ENCODE peak calls at places on chromosomes 4 and X, in nine cellular contexts. One of them, this sample, is unnamed.
A peak's percentile ranks its signal among the peaks of the same experiment; 100 is the strongest.

GRCh38 chr4:7699040-7699439 is 240.6 kb downstream of the AFAP1 start:
- DNase-seq in mucosa of descending colon: no peak
- DNase-seq in fibroblast of the aortic adventitia: peak; percentile 84
- DNase-seq in fibroblast of lung: peak; percentile 50
- DNase-seq in dorsolateral prefrontal cortex: no peak
- DNase-seq in OCI-LY7: no peak
- DNase-seq in left lung: peak; percentile 31
- DNase-seq in B cell: no peak
- DNase-seq in endothelial cell: no peak
- DNase-seq in this sample: no peak

GRCh38 chr4:6180841-6181631 is 19.3 kb downstream of the JAKMIP1 start:
- DNase-seq in B cell: no peak
- DNase-seq in OCI-LY7: peak; percentile 26
- DNase-seq in left lung: no peak
- DNase-seq in dorsolateral prefrontal cortex: no peak
- DNase-seq in mucosa of descending colon: no peak
- DNase-seq in endothelial cell: no peak
- DNase-seq in fibroblast of lung: no peak
- DNase-seq in fibroblast of the aortic adventitia: no peak
- DNase-seq in this sample: no peak

GRCh38 chr4:153450545-153450917 is 15.6 kb upstream of the TMEM131L start:
- DNase-seq in B cell: no peak
- DNase-seq in fibroblast of lung: no peak
- DNase-seq in OCI-LY7: no peak
- DNase-seq in left lung: no peak
- DNase-seq in fibroblast of the aortic adventitia: no peak
- DNase-seq in endothelial cell: no peak
- DNase-seq in mucosa of descending colon: no peak
- DNase-seq in dorsolateral prefrontal cortex: no peak
- DNase-seq in this sample: no peak

GRCh38 chrX:68659385-68659784 is 11.9 kb downstream of the STARD8 start:
- DNase-seq in mucosa of descending colon: no peak
- DNase-seq in dorsolateral prefrontal cortex: no peak
- DNase-seq in B cell: no peak
- DNase-seq in endothelial cell: no peak
- DNase-seq in OCI-LY7: no peak
- DNase-seq in fibroblast of lung: no peak
- DNase-seq in fibroblast of the aortic adventitia: no peak
- DNase-seq in left lung: no peak
- DNase-seq in this sample: no peak

GRCh38 chr4:72569719-72570235 is 756 bp upstream of the ADAMTS3 start:
- DNase-seq in fibroblast of the aortic adventitia: no peak
- DNase-seq in mucosa of descending colon: no peak
- DNase-seq in OCI-LY7: no peak
- DNase-seq in endothelial cell: peak; percentile 17
- DNase-seq in dorsolateral prefrontal cortex: no peak
- DNase-seq in B cell: no peak
- DNase-seq in fibroblast of lung: no peak
- DNase-seq in left lung: peak; percentile 37
- DNase-seq in this sample: no peak

GRCh38 chrX:115940888-115941332 is 229.6 kb upstream of the AGTR2 start:
- DNase-seq in B cell: peak; percentile 75
- DNase-seq in fibroblast of the aortic adventitia: peak; percentile 77
- DNase-seq in OCI-LY7: peak; percentile 50
- DNase-seq in mucosa of descending colon: no peak
- DNase-seq in fibroblast of lung: peak; percentile 0
- DNase-seq in dorsolateral prefrontal cortex: peak; percentile 85
- DNase-seq in endothelial cell: peak; percentile 55
- DNase-seq in left lung: no peak
- DNase-seq in this sample: no peak

GRCh38 chrX:150084474-150085229 is 146.4 kb upstream of the EOLA2 start:
- DNase-seq in left lung: no peak
- DNase-seq in OCI-LY7: no peak
- DNase-seq in endothelial cell: no peak
- DNase-seq in fibroblast of the aortic adventitia: peak; percentile 66
- DNase-seq in fibroblast of lung: peak; percentile 49
- DNase-seq in B cell: no peak
- DNase-seq in mucosa of descending colon: no peak
- DNase-seq in dorsolateral prefrontal cortex: no peak
- DNase-seq in this sample: no peak

GRCh38 chrX:131513159-131513914 is 30.5 kb upstream of the OR13H1 start:
- DNase-seq in left lung: no peak
- DNase-seq in fibroblast of lung: no peak
- DNase-seq in fibroblast of the aortic adventitia: no peak
- DNase-seq in B cell: no peak
- DNase-seq in mucosa of descending colon: no peak
- DNase-seq in endothelial cell: no peak
- DNase-seq in OCI-LY7: no peak
- DNase-seq in dorsolateral prefrontal cortex: no peak
- DNase-seq in this sample: no peak

GRCh38 chr4:6308890-6309643 is 39.4 kb downstream of the WFS1 start:
- DNase-seq in OCI-LY7: no peak
- DNase-seq in mucosa of descending colon: peak; percentile 42
- DNase-seq in dorsolateral prefrontal cortex: no peak
- DNase-seq in left lung: peak; percentile 80
- DNase-seq in endothelial cell: peak; percentile 64
- DNase-seq in fibroblast of the aortic adventitia: no peak
- DNase-seq in B cell: no peak
- DNase-seq in fibroblast of lung: no peak
- DNase-seq in this sample: no peak

GRCh38 chr4:148052448-148052847 is 320.6 kb downstream of the ARHGAP10 start:
- DNase-seq in mucosa of descending colon: no peak
- DNase-seq in dorsolateral prefrontal cortex: no peak
- DNase-seq in fibroblast of the aortic adventitia: no peak
- DNase-seq in B cell: no peak
- DNase-seq in endothelial cell: no peak
- DNase-seq in OCI-LY7: peak; percentile 46
- DNase-seq in fibroblast of lung: peak; percentile 31
- DNase-seq in left lung: no peak
- DNase-seq in this sample: no peak

GRCh38 chrX:13646154-13646549 is 6.8 kb upstream of the TCEANC start:
- DNase-seq in mucosa of descending colon: peak; percentile 65
- DNase-seq in OCI-LY7: peak; percentile 28
- DNase-seq in left lung: no peak
- DNase-seq in dorsolateral prefrontal cortex: no peak
- DNase-seq in fibroblast of the aortic adventitia: peak; percentile 81
- DNase-seq in endothelial cell: peak; percentile 50
- DNase-seq in fibroblast of lung: peak; percentile 75
- DNase-seq in B cell: peak; percentile 23
- DNase-seq in this sample: no peak

GRCh38 chr4:173191623-173192041 is 23.0 kb downstream of the GALNT7 start:
- DNase-seq in OCI-LY7: no peak
- DNase-seq in fibroblast of the aortic adventitia: peak; percentile 20
- DNase-seq in left lung: no peak
- DNase-seq in B cell: no peak
- DNase-seq in fibroblast of lung: peak; percentile 32
- DNase-seq in mucosa of descending colon: no peak
- DNase-seq in dorsolateral prefrontal cortex: no peak
- DNase-seq in endothelial cell: no peak
- DNase-seq in this sample: no peak

GRCh38 chr4:53021709-53022108 is 159.6 kb downstream of the RASL11B start:
- DNase-seq in left lung: no peak
- DNase-seq in B cell: no peak
- DNase-seq in fibroblast of lung: no peak
- DNase-seq in mucosa of descending colon: no peak
- DNase-seq in OCI-LY7: no peak
- DNase-seq in fibroblast of the aortic adventitia: no peak
- DNase-seq in endothelial cell: no peak
- DNase-seq in dorsolateral prefrontal cortex: no peak
- DNase-seq in this sample: no peak

GRCh38 chr4:75555294-75556164 is at the start of gene ODAPH:
- DNase-seq in fibroblast of lung: no peak
- DNase-seq in endothelial cell: no peak
- DNase-seq in dorsolateral prefrontal cortex: no peak
- DNase-seq in mucosa of descending colon: no peak
- DNase-seq in OCI-LY7: no peak
- DNase-seq in left lung: no peak
- DNase-seq in B cell: peak; percentile 22
- DNase-seq in fibroblast of the aortic adventitia: no peak
- DNase-seq in this sample: no peak

GRCh38 chr4:25448379-25449109 is 71.5 kb downstream of the ANAPC4 start:
- DNase-seq in endothelial cell: no peak
- DNase-seq in OCI-LY7: no peak
- DNase-seq in fibroblast of the aortic adventitia: peak; percentile 62
- DNase-seq in mucosa of descending colon: no peak
- DNase-seq in left lung: no peak
- DNase-seq in dorsolateral prefrontal cortex: no peak
- DNase-seq in B cell: no peak
- DNase-seq in fibroblast of lung: no peak
- DNase-seq in this sample: no peak

GRCh38 chrX:20412871-20413486 is 146.3 kb upstream of the RPS6KA3 start:
- DNase-seq in dorsolateral prefrontal cortex: no peak
- DNase-seq in left lung: no peak
- DNase-seq in fibroblast of the aortic adventitia: no peak
- DNase-seq in endothelial cell: no peak
- DNase-seq in B cell: peak; percentile 60
- DNase-seq in mucosa of descending colon: peak; percentile 25
- DNase-seq in OCI-LY7: peak; percentile 4
- DNase-seq in fibroblast of lung: no peak
- DNase-seq in this sample: no peak

DNA sequence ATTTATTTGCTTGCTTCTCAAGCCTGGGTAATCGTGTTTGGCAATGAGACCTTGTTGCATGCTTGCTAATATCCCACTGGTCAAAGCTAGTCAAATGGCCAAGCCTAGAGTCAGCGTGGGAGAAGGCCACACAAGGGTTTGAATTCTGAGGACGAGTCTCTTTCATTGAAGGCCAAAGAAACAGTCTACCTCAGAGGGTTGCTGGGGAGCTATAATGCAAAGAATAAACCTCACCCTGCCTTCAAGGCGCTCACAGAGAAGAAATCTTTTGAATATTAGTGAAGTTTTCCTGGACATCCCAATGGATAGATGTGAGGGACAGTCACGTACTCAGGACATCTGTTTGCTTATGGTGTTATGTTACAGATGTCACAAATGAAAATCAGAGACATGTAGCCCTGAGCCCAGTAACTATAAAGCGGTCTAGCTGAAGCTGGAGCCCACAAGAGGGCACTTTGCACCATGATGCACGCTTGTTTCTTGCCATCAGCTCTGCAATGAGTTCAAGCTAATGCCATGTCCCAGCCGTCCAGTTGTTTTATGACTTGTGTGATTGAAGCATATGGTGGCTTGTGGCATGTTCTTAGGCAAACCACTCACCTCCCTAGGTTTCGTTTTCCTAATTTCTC is 1.1 kb upstream of the TLR3 start:
- DNase-seq in fibroblast of lung: peak; percentile 75
- DNase-seq in left lung: no peak
- DNase-seq in OCI-LY7: peak; percentile 62
- DNase-seq in fibroblast of the aortic adventitia: peak; percentile 63
- DNase-seq in dorsolateral prefrontal cortex: peak; percentile 50
- DNase-seq in endothelial cell: peak; percentile 24
- DNase-seq in mucosa of descending colon: peak; percentile 64
- DNase-seq in B cell: peak; percentile 25
- DNase-seq in this sample: no peak
- TF ChIP-seq CTCF in fibroblast of lung: peak; percentile 56
- TF ChIP-seq CTCF in left lung: peak; percentile 33
- TF ChIP-seq CTCF in OCI-LY7: peak; percentile 69
- TF ChIP-seq CTCF in fibroblast of the aortic adventitia: peak; percentile 62
- TF ChIP-seq CTCF in dorsolateral prefrontal cortex: peak; percentile 63
- TF ChIP-seq CTCF in endothelial cell: no peak
- TF ChIP-seq CTCF in mucosa of descending colon: peak; percentile 31
- TF ChIP-seq CTCF in B cell: no peak
- TF ChIP-seq CTCF in this sample: peak; percentile 41

GRCh38 chr4:21195682-21196081 is 495.4 kb downstream of the PACRGL start:
- DNase-seq in left lung: no peak
- DNase-seq in B cell: no peak
- DNase-seq in fibroblast of lung: no peak
- DNase-seq in fibroblast of the aortic adventitia: no peak
- DNase-seq in mucosa of descending colon: no peak
- DNase-seq in dorsolateral prefrontal cortex: no peak
- DNase-seq in OCI-LY7: no peak
- DNase-seq in endothelial cell: no peak
- DNase-seq in this sample: no peak
- TF ChIP-seq CTCF in left lung: no peak
- TF ChIP-seq CTCF in B cell: no peak
- TF ChIP-seq CTCF in fibroblast of lung: no peak
- TF ChIP-seq CTCF in fibroblast of the aortic adventitia: no peak
- TF ChIP-seq CTCF in mucosa of descending colon: no peak
- TF ChIP-seq CTCF in dorsolateral prefrontal cortex: no peak
- TF ChIP-seq CTCF in OCI-LY7: no peak
- TF ChIP-seq CTCF in endothelial cell: no peak
- TF ChIP-seq CTCF in this sample: no peak

DNA sequence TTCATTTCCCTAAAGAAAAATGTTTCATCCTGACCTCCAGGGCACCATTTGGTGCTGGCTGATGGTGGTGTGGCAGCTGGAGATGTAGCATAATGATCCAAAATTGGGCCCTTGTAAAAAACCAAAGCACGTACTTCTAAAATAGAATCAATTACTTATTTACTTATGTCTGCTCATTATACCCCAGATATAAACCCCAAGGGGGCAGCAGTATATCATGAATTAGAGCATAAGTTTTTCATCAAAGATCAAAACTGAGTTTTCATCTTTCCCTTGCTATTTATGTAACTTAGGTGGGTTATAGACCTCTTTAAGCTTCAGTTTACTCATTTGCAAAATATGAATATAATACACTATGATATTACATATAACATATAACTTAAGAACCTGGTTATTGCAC is 241.1 kb downstream of the TACR3 start:
- DNase-seq in fibroblast of lung: peak; percentile 30
- DNase-seq in mucosa of descending colon: no peak
- DNase-seq in fibroblast of the aortic adventitia: peak; percentile 28
- DNase-seq in dorsolateral prefrontal cortex: no peak
- DNase-seq in left lung: no peak
- DNase-seq in endothelial cell: no peak
- DNase-seq in OCI-LY7: no peak
- DNase-seq in B cell: no peak
- DNase-seq in this sample: no peak
- TF ChIP-seq CTCF in fibroblast of lung: no peak
- TF ChIP-seq CTCF in mucosa of descending colon: no peak
- TF ChIP-seq CTCF in fibroblast of the aortic adventitia: no peak
- TF ChIP-seq CTCF in dorsolateral prefrontal cortex: no peak
- TF ChIP-seq CTCF in left lung: no peak
- TF ChIP-seq CTCF in endothelial cell: no peak
- TF ChIP-seq CTCF in OCI-LY7: no peak
- TF ChIP-seq CTCF in B cell: no peak
- TF ChIP-seq CTCF in this sample: peak; percentile 21

DNA sequence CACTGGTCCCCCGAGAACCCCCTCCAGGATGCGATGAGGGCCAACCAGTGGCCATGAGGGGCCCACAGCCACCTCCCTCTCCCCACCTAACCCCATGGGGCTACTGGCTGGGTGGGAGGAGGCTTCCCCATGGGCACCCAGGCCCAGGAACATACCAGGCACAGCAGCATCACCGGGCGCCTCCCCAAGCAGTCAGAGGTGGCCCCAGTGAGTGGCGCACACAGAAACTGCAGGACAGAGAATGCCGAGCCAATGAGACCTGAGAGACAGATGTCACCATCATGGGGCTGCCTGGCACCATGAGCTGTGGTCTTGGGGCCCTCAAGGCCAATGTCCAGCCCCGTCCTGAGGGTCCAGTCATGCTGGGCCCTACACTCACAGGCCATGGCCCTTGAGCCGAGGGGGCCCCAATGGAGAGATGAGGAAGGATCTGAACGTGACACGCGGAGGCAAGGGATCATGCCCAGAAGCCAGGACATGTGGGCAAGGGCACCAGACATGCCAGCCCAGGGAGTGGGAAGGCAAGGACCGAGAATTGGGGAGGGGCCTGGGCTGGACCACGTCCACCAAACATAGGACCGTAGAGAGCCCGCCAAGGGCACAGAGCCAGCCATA is 30.1 kb downstream of the NOP14 start:
- DNase-seq in left lung: no peak
- DNase-seq in fibroblast of the aortic adventitia: no peak
- DNase-seq in endothelial cell: no peak
- DNase-seq in dorsolateral prefrontal cortex: peak; percentile 45
- DNase-seq in mucosa of descending colon: peak; percentile 42
- DNase-seq in fibroblast of lung: no peak
- DNase-seq in B cell: peak; percentile 52
- DNase-seq in OCI-LY7: no peak
- DNase-seq in this sample: no peak
- TF ChIP-seq CTCF in left lung: no peak
- TF ChIP-seq CTCF in fibroblast of the aortic adventitia: no peak
- TF ChIP-seq CTCF in endothelial cell: no peak
- TF ChIP-seq CTCF in dorsolateral prefrontal cortex: no peak
- TF ChIP-seq CTCF in mucosa of descending colon: no peak
- TF ChIP-seq CTCF in fibroblast of lung: no peak
- TF ChIP-seq CTCF in B cell: no peak
- TF ChIP-seq CTCF in OCI-LY7: no peak
- TF ChIP-seq CTCF in this sample: no peak

This sample was measured in D721Med.